ENCODE peak calls at places on chromosomes 3 and 15, in five cellular contexts. Z is kidney epithelial cell, N is RWPE1, E is fibroblast of lung, Y is hepatocyte. G is an unnamed sample.

GRCh38 chr3:130963878-130964277 is 62.7 kb downstream of the ASTE1 start:
- DNase-seq in Z (peak; percentile 71), Y (peak; percentile 13), N (peak; percentile 70), E (peak; percentile 99), G (no peak)

GRCh38 chr3:97968376-97968775 is 3.9 kb downstream of the RIOX2 start:
- DNase-seq in Y (no peak), E (no peak), N (no peak), Z (no peak), G (no peak)

GRCh38 chr3:129608087-129608935 is 1.8 kb upstream of the PLXND1 start:
- DNase-seq in Y (peak; percentile 44), E (peak; percentile 54), Z (no peak), N (no peak), G (no peak)

GRCh38 chr3:53003320-53003719 is 42.6 kb downstream of the SFMBT1 start:
- DNase-seq in N (no peak), Y (no peak), E (no peak), Z (no peak), G (no peak)

GRCh38 chr15:45606841-45607240 is 19.7 kb downstream of the BLOC1S6 start:
- DNase-seq in Y (no peak), E (no peak), Z (no peak), N (no peak), G (no peak)

GRCh38 chr15:64333516-64333915 is 22.5 kb downstream of the CSNK1G1 start:
- DNase-seq in E (no peak), Y (no peak), N (no peak), Z (no peak), G (no peak)

GRCh38 chr3:66098436-66098835 is 59.7 kb upstream of the MAGI1 start:
- DNase-seq in E (peak; percentile 79), Z (no peak), N (no peak), Y (no peak), G (no peak)

GRCh38 chr3:147419062-147419701 is 10.0 kb downstream of the ZIC1 start:
- DNase-seq in N (peak; percentile 68), Y (peak; percentile 69), E (peak; percentile 68), Z (no peak), G (no peak)

GRCh38 chr3:132448211-132448961 is 31.1 kb downstream of the DNAJC13 start:
- DNase-seq in N (no peak), Y (peak; percentile 14), E (peak; percentile 48), Z (no peak), G (peak; percentile 44)

GRCh38 chr15:22992026-22992331 is 11.8 kb upstream of the CYFIP1 start:
- DNase-seq in N (no peak), Z (no peak), Y (no peak), E (no peak), G (no peak)

GRCh38 chr3:68880632-68881031 is 51.7 kb downstream of the TAFA4 start:
- DNase-seq in E (no peak), N (no peak), Y (peak; percentile 39), Z (no peak), G (no peak)

GRCh38 chr15:43896543-43896942 is 69.7 kb downstream of the WDR76 start:
- DNase-seq in Z (no peak), E (no peak), Y (no peak), N (no peak), G (no peak)

GRCh38 chr3:155481089-155481488 is 187.6 kb upstream of the STRIT1 start:
- DNase-seq in Y (no peak), Z (no peak), N (no peak), E (no peak), G (no peak)

GRCh38 chr15:66953523-66954229 is 111.7 kb upstream of the SMAD3 start:
- DNase-seq in Z (no peak), Y (no peak), N (no peak), E (no peak), G (no peak)

GRCh38 chr3:187533797-187534196 is 136.4 kb downstream of the SST start:
- DNase-seq in N (no peak), Y (no peak), E (no peak), Z (no peak), G (no peak)

GRCh38 chr3:71062920-71063767 is 520.4 kb downstream of the FOXP1 start:
- DNase-seq in E (peak; percentile 67), Z (no peak), Y (no peak), N (peak; percentile 22), G (no peak)

GRCh38 chr3:159733194-159733860 is 255.3 kb upstream of the IL12A start:
- DNase-seq in N (peak; percentile 45), E (peak; percentile 96), Y (no peak), Z (no peak), G (no peak)

GRCh38 chr3:22959593-22959992 is 243.5 kb upstream of the UBE2E2 start:
- DNase-seq in Y (no peak), N (no peak), E (no peak), Z (no peak), G (no peak)

GRCh38 chr15:78449220-78449999 is 11.4 kb downstream of the IREB2 start:
- DNase-seq in N (no peak), Z (no peak), E (no peak), Y (no peak), G (no peak)

GRCh38 chr3:133662256-133662773 is 574 bp upstream of the TOPBP1 start:
- DNase-seq in Y (peak; percentile 64), Z (peak; percentile 2), E (peak; percentile 50), N (peak; percentile 49), G (no peak)

GRCh38 chr3:9422712-9423424 is 25.5 kb downstream of the SETD5 start:
- DNase-seq in Y (peak; percentile 90), E (peak; percentile 97), Z (peak; percentile 91), N (peak; percentile 70), G (peak; percentile 59)

GRCh38 chr3:126912027-126912422 is 70.9 kb upstream of the PLXNA1 start:
- DNase-seq in Z (no peak), N (no peak), Y (no peak), E (no peak), G (no peak)

GRCh38 chr3:188036375-188036985 is 117.5 kb upstream of the LPP start:
- DNase-seq in Z (no peak), E (no peak), Y (peak; percentile 58), N (no peak), G (no peak)

GRCh38 chr3:127667119-127667681 is 5.6 kb upstream of the ABTB1 start:
- DNase-seq in N (no peak), Z (no peak), Y (no peak), E (no peak), G (peak; percentile 10)

GRCh38 chr3:187976361-187976900 is 177.5 kb upstream of the LPP start:
- DNase-seq in N (no peak), Y (no peak), Z (no peak), E (no peak), G (no peak)

GRCh38 chr3:99859855-99860254 is 42.2 kb downstream of the CMSS1 start:
- DNase-seq in Z (peak; percentile 90), N (peak; percentile 72), Y (peak; percentile 41), E (peak; percentile 97), G (no peak)

GRCh38 chr3:187750041-187750512 is 4.8 kb upstream of the BCL6 start:
- DNase-seq in Z (no peak), E (peak; percentile 60), N (peak; percentile 25), Y (peak; percentile 89), G (no peak)

GRCh38 chr15:98518823-98519561 is 129.3 kb upstream of the IGF1R start:
- DNase-seq in N (peak; percentile 75), E (peak; percentile 63), Z (peak; percentile 23), Y (peak; percentile 91), G (no peak)

GRCh38 chr15:71807691-71808091 is 2.7 kb upstream of the NR2E3 start:
- DNase-seq in N (no peak), Z (no peak), E (peak; percentile 36), Y (no peak), G (no peak)

GRCh38 chr15:80323285-80323684 is 71.3 kb upstream of the CTXND1 start:
- DNase-seq in Y (no peak), Z (no peak), N (no peak), E (no peak), G (no peak)
- TF ChIP-seq CTCF in Y (no peak), Z (no peak), N (no peak), E (peak; percentile 32), G (no peak)

DNA sequence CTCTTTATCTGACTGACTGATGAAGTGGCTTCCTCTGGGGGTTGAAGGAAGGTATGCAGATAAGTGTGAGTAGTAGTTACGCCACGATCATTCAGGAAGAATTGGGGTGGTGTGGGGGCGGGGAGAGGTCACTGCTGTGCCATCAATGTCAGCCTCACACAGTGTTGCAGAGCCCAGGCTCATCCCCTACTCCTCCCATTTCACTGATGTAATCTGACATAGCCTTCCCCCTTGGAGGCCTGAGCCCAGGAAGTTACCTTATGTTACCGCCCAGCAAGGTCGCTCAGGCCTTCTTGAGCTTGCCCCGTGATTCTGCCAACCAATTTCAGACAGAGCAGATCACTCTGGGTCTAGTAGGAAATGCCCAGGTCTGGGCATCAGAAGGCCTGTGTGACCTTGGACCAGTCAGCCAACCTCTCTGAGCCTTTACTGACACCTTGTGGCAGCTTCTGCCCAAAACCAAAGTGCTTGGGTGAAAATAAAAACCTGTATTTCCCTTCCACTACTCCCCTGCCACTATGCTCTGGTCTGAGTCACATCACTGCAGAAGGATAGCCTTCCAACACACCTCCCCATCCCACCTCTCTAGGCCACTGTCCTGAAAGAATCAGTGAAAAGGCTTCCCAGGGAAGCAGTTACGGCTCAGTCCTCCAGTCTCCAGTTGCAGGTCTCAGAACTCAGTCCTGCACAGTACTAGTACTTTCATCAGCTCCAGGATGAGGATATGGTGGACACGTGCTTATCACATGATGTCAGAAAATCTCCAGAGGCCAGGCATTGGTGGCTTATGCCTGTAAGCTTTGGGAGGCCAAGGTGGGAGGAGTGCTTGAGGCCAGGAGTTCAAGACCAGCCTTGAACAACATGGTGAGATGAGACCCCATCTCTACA is 28.1 kb upstream of the INSYN1 start:
- DNase-seq in N (peak; percentile 36), Y (no peak), E (peak; percentile 9), Z (no peak), G (no peak)
- TF ChIP-seq CTCF in N (no peak), Y (peak; percentile 19), E (peak; percentile 21), Z (peak; percentile 33), G (no peak)

DNA sequence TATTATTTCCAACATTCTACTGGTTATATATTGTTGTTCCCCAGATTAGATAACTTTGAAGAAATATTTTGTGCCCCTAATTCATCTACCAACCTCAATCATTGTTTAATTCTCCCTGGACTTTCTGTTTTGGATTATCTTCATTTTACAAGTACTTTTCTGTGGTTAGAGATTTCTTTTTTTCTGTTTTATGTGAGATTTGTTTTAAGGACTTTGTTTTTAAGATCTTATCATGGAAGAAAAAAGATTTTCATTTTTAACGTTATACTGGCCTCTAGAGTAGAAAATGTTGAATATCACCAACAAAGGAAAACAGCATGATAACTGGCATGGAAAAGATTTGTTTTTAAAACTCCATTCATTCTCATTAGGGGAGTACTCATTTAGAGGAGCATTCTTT is 210.9 kb upstream of the KCNMB2 start:
- DNase-seq in Z (no peak), Y (peak; percentile 15), E (peak; percentile 73), N (peak; percentile 5), G (no peak)
- TF ChIP-seq CTCF in Z (peak; percentile 26), Y (peak; percentile 68), E (peak; percentile 10), N (peak; percentile 60), G (no peak)

DNA sequence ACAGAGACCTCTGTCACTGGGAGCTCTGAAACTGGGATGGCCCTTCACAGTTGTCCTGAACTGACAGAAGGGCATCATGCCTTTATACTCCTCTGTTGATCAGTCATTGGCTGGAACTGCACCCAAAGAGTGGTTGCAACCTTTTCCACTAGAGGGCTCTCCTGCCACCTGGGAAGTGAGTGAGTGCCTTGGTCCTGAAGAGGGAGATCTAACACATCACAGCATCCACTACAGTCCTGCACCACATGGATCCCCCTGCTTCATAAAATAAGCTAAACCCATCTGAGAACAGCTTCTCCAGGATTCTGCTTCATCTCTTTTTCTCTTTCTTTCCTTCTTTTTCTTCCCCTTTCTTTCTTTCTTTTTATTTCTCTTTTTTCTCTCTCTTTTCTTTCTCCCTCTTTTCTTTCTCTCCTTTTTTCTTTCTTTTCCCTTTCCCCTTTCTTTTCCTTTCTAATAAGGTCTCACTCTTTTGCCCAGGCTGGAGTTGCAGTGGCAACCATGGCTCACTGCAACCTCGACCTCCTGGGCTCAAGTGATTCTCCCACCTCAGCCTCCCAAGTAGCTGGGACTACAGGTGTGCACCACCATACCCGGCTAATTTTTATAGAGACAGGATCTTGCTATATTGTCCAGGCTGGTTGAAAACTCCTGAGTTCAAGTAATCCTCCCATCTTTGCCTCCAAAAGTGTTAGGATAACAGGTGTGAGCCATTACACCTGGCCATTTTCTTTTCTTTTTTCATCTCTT is 42.8 kb upstream of the RAF1 start:
- DNase-seq in Y (peak; percentile 67), N (peak; percentile 56), E (peak; percentile 68), Z (no peak), G (no peak)
- TF ChIP-seq CTCF in Y (peak; percentile 49), N (peak; percentile 73), E (peak; percentile 66), Z (peak; percentile 92), G (no peak)

G was measured in omental fat pad.